ENCODE peak calls at places on chromosomes 13 and 19, in six cellular contexts. Z is uterus, J is ovary, P is thyroid gland, N is stomach, T is A549. R is an unnamed sample.

GRCh38 chr19:36140289-36141038 is 598 bp downstream of the CAPNS1 start:
- DNase-seq in N (peak; percentile 39), J (peak; percentile 65), P (peak; percentile 53), T (peak; percentile 89), Z (peak; percentile 60), R (peak; percentile 64)

GRCh38 chr19:41409288-41409687 is 11.7 kb downstream of the BCKDHA start:
- DNase-seq in T (peak; percentile 60), J (no peak), P (peak; percentile 80), Z (no peak), N (peak; percentile 76), R (peak; percentile 45)

GRCh38 chr13:89609318-89609717 is 1738.2 kb upstream of the MIR17HG start:
- DNase-seq in Z (no peak), J (no peak), T (no peak), P (no peak), N (no peak), R (no peak)

GRCh38 chr19:35241417-35241816 is 7.4 kb upstream of the LSR start:
- DNase-seq in J (no peak), T (no peak), Z (no peak), N (no peak), P (no peak), R (no peak)

GRCh38 chr13:23377603-23378002 is 55.9 kb downstream of the SACS start:
- DNase-seq in N (no peak), Z (peak; percentile 29), P (no peak), T (no peak), J (no peak), R (no peak)

GRCh38 chr19:32018014-32018413 is 327.4 kb upstream of the ZNF507 start:
- DNase-seq in N (no peak), Z (peak; percentile 79), P (no peak), J (peak; percentile 44), T (no peak), R (no peak)

GRCh38 chr13:76621726-76622125 is 264.5 kb downstream of the KCTD12 start:
- DNase-seq in J (no peak), Z (no peak), T (no peak), N (no peak), P (no peak), R (no peak)

GRCh38 chr13:71864981-71865857 is 1.8 kb downstream of the DACH1 start:
- DNase-seq in Z (peak; percentile 14), T (no peak), J (no peak), P (no peak), N (no peak), R (peak; percentile 38)

GRCh38 chr13:50589139-50589538 is 254.4 kb downstream of the DLEU7 start:
- DNase-seq in Z (no peak), P (peak; percentile 23), N (no peak), T (no peak), J (no peak), R (no peak)

GRCh38 chr13:98846521-98846920 is 94.0 kb upstream of the SLC15A1 start:
- DNase-seq in P (no peak), N (no peak), T (no peak), J (no peak), Z (no peak), R (no peak)
- H3K27ac ChIP-seq in P (no peak overlapping the region), N (no peak overlapping the region), T (no peak overlapping the region), J (no peak overlapping the region), Z (no peak overlapping the region), R (no peak overlapping the region)

GRCh38 chr19:49474545-49474930 is 523 bp downstream of the FLT3LG start:
- DNase-seq in T (no peak), Z (no peak), J (no peak), N (no peak), P (no peak), R (no peak)

GRCh38 chr19:49472936-49473335 is 1.1 kb upstream of the FLT3LG start:
- DNase-seq in T (no peak), P (no peak), Z (no peak), J (no peak), N (no peak), R (no peak)

GRCh38 chr19:49475995-49476880 is 2.2 kb downstream of the FLT3LG start:
- DNase-seq in N (no peak), T (peak; percentile 80), Z (no peak), J (no peak), P (peak; percentile 44), R (no peak)

GRCh38 chr19:49475191-49475932 is 1.3 kb downstream of the FLT3LG start:
- DNase-seq in Z (no peak), N (no peak), P (no peak), T (no peak), J (no peak), R (no peak)

GRCh38 chr19:49473868-49474544 is at the start of gene FLT3LG:
- DNase-seq in N (peak; percentile 79), P (peak; percentile 68), J (peak; percentile 77), Z (peak; percentile 80), T (peak; percentile 61), R (peak; percentile 78)
- TF ChIP-seq POLR2A in N (no peak), P (no peak), J (no peak), Z (peak; percentile 38), T (no peak), R (no peak)

GRCh38 chr13:110371550-110372465 is 64.7 kb downstream of the COL4A2 start:
- DNase-seq in P (no peak), N (no peak), Z (peak; percentile 68), T (peak; percentile 41), J (no peak), R (no peak)
- H3K27ac ChIP-seq in P (peak overlapping the region; percentile 26), N (peak overlapping the region; percentile 39), Z (peak overlapping the region; percentile 89), T (peak overlapping the region; percentile 75), J (no peak overlapping the region), R (no peak overlapping the region)

GRCh38 chr19:4518345-4519171 is at the start of gene PLIN4:
- DNase-seq in N (peak; percentile 89), J (peak; percentile 94), T (peak; percentile 24), Z (peak; percentile 91), P (peak; percentile 10), R (peak; percentile 95)
- TF ChIP-seq POLR2A in N (no peak), J (no peak), T (no peak), Z (peak; percentile 80), P (no peak), R (peak; percentile 97)

GRCh38 chr13:35889560-35889959 is 241.6 kb downstream of the DCLK1 start:
- DNase-seq in T (no peak), N (no peak), J (no peak), Z (no peak), P (no peak), R (no peak)
- H3K27ac ChIP-seq in T (no peak overlapping the region), N (no peak overlapping the region), J (no peak overlapping the region), Z (peak overlapping the region; percentile 3), P (no peak overlapping the region), R (no peak overlapping the region)

GRCh38 chr19:45717131-45717982 is 13.3 kb downstream of the FBXO46 start:
- DNase-seq in J (peak; percentile 99), P (peak; percentile 99), N (peak; percentile 99), T (peak; percentile 100), Z (peak; percentile 99), R (peak; percentile 99)
- TF ChIP-seq POLR2A in J (peak; percentile 61), P (peak; percentile 89), N (no peak), T (peak; percentile 41), Z (peak; percentile 77), R (peak; percentile 65)

DNA sequence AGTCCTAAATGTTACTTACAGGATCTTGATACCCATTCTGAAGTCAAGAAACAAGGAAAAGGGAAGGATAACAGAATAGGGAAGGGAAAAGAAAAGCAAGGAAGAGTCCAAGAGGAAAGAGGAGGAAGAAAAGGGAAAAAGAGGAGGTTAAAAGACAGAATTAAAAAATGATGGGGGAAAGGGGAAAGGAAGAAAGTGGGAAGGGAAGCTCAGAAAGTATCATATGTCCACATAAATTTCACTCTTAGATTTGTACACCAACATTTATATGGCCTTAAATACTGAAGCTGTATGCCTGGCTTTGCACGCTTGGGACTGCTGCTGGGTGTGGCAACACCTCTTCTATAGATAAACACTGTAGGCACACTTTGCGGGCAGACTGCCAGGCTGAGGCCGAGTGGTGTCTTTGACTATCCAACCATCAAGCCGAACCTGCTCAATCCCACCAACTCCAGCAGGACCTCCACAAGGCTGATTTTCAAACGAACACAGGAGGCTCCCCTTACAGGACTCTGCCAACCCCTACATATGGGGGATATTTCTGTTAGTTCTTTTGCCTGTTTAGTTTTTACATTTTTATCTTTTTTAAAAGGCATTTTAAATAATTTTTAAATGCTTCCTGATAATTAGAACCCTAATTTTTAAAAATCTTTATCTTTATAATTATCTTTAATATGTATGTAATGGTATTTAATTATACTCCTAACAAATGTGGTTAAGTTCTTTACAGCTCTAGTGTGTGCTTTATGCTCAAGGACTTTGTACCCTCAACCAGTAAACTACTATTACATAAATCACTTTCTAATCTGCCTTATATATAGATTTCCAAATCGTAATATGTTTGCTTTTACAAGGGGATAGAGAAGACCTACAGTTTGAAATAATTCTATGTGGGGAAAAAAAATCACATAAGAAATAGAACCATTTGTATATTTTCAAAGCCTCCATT is 154.2 kb downstream of the DIAPH3 start:
- DNase-seq in P (peak; percentile 44), N (peak; percentile 82), T (peak; percentile 9), Z (no peak), J (no peak), R (no peak)
- H3K27ac ChIP-seq in P (no peak overlapping the region), N (no peak overlapping the region), T (no peak overlapping the region), Z (no peak overlapping the region), J (no peak overlapping the region), R (no peak overlapping the region)

DNA sequence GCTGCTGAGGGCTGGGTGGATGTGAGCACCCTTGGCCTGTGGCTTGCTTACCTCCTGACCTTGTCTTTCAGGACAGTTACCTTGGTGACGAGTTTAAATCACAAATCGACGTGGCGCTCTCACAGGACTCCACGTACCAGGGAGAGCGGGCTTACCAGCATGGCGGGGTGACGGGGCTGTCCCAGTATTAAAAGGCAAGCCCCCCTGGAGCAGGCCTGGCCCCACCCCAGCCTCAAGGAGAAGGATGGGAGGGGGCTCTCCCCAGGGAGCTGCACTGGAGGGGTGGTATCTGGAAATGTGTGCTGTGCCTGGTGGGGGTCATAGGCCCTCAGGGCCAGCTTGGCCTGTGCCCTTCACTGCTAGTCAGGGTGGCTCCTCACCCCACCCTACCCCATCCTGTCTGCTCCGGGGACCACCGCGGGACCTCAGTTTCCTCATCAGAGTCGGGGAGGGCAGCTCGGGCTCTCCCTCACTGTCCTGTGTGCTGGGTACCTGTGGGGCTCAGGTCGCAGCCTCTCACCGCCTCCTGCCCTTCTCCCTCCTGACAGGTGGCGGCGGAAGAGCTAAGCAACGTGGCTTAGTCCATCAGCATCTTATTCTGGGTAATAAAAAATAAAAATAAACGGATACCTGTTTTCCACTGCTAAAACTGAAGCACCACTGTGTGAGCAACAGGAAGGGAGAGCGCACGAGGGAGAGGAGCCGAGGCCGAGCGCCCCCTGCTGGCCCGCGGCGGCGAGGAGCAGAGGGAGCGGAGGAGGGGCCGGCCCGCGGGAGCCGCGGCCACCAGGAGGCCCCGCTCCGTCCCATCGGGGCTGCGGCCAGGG is 29.8 kb downstream of the CERS1 start:
- DNase-seq in N (peak; percentile 67), T (peak; percentile 52), P (peak; percentile 36), J (peak; percentile 50), Z (peak; percentile 44), R (peak; percentile 49)
- TF ChIP-seq POLR2A in N (no peak), T (no peak), P (no peak), J (no peak), Z (peak; percentile 12), R (no peak)

GRCh38 chr13:46667687-46668281 is 114.8 kb downstream of the LRCH1 start:
- DNase-seq in Z (no peak), N (no peak), J (no peak), P (no peak), T (no peak), R (no peak)

GRCh38 chr13:46668302-46668720 is 115.3 kb downstream of the LRCH1 start:
- DNase-seq in J (peak; percentile 19), Z (peak; percentile 74), T (no peak), N (no peak), P (peak; percentile 17), R (no peak)

GRCh38 chr13:46665630-46666482 is 112.9 kb downstream of the LRCH1 start:
- DNase-seq in Z (no peak), T (peak; percentile 44), N (no peak), J (no peak), P (no peak), R (no peak)

GRCh38 chr13:46665243-46665629 is 112.3 kb downstream of the LRCH1 start:
- DNase-seq in J (no peak), T (no peak), P (no peak), N (no peak), Z (no peak), R (no peak)

GRCh38 chr13:46666727-46667456 is 113.9 kb downstream of the LRCH1 start:
- DNase-seq in T (no peak), N (no peak), P (no peak), J (no peak), Z (no peak), R (no peak)
- H3K27ac ChIP-seq in T (peak overlapping the region; percentile 94), N (peak overlapping the region; percentile 73), P (no peak overlapping the region), J (no peak overlapping the region), Z (peak overlapping the region; percentile 63), R (no peak overlapping the region)

R was measured in right lobe of liver.